ENCODE peak calls at places on chromosomes 5 and 9, in seven cellular contexts. One of them, this sample, is unnamed.

GRCh38 chr9:97983524-97984187 is 515 bp downstream of the ANP32B start:
- DNase-seq in epithelial cell of esophagus: peak
- DNase-seq in IMR-90: peak
- DNase-seq in PC-3: peak
- DNase-seq in cardiac muscle cell: peak
- DNase-seq in Panc1: no peak
- DNase-seq in left ventricle myocardium inferior: peak
- DNase-seq in this sample: peak

GRCh38 chr9:130664191-130665028 is at the start of gene PRDM12:
- DNase-seq in epithelial cell of esophagus: no peak
- DNase-seq in IMR-90: no peak
- DNase-seq in PC-3: no peak
- DNase-seq in cardiac muscle cell: no peak
- DNase-seq in Panc1: no peak
- DNase-seq in left ventricle myocardium inferior: no peak
- DNase-seq in this sample: no peak

GRCh38 chr9:132056717-132057429 is 22.8 kb downstream of the MED27 start:
- DNase-seq in epithelial cell of esophagus: peak
- DNase-seq in IMR-90: no peak
- DNase-seq in PC-3: no peak
- DNase-seq in cardiac muscle cell: no peak
- DNase-seq in Panc1: no peak
- DNase-seq in left ventricle myocardium inferior: no peak
- DNase-seq in this sample: no peak

GRCh38 chr5:159444441-159445082 is 114.3 kb upstream of the IL12B start:
- DNase-seq in epithelial cell of esophagus: peak
- DNase-seq in IMR-90: peak
- DNase-seq in PC-3: peak
- DNase-seq in cardiac muscle cell: peak
- DNase-seq in Panc1: peak
- DNase-seq in left ventricle myocardium inferior: no peak
- DNase-seq in this sample: peak

GRCh38 chr5:36482812-36483211 is 123.6 kb upstream of the SLC1A3 start:
- DNase-seq in epithelial cell of esophagus: no peak
- DNase-seq in IMR-90: no peak
- DNase-seq in PC-3: no peak
- DNase-seq in cardiac muscle cell: no peak
- DNase-seq in Panc1: no peak
- DNase-seq in left ventricle myocardium inferior: no peak
- DNase-seq in this sample: no peak

GRCh38 chr5:96079075-96079474 is 117.4 kb upstream of the ELL2 start:
- DNase-seq in epithelial cell of esophagus: peak
- DNase-seq in IMR-90: peak
- DNase-seq in PC-3: peak
- DNase-seq in cardiac muscle cell: no peak
- DNase-seq in Panc1: peak
- DNase-seq in left ventricle myocardium inferior: no peak
- DNase-seq in this sample: no peak

GRCh38 chr5:116614603-116614920 is 39.9 kb upstream of the SEMA6A start:
- DNase-seq in epithelial cell of esophagus: peak
- DNase-seq in IMR-90: no peak
- DNase-seq in PC-3: no peak
- DNase-seq in cardiac muscle cell: no peak
- DNase-seq in Panc1: no peak
- DNase-seq in left ventricle myocardium inferior: no peak
- DNase-seq in this sample: no peak

GRCh38 chr9:137373611-137373980 is 49.4 kb downstream of the EXD3 start:
- DNase-seq in epithelial cell of esophagus: no peak
- DNase-seq in IMR-90: no peak
- DNase-seq in PC-3: no peak
- DNase-seq in cardiac muscle cell: no peak
- DNase-seq in Panc1: no peak
- DNase-seq in left ventricle myocardium inferior: no peak
- DNase-seq in this sample: no peak

GRCh38 chr9:114732842-114733241 is 50.9 kb upstream of the TEX48 start:
- DNase-seq in epithelial cell of esophagus: peak
- DNase-seq in IMR-90: peak
- DNase-seq in PC-3: peak
- DNase-seq in cardiac muscle cell: no peak
- DNase-seq in Panc1: no peak
- DNase-seq in left ventricle myocardium inferior: no peak
- DNase-seq in this sample: peak

GRCh38 chr9:108568093-108568492 is 287.7 kb downstream of the ACTL7B start:
- DNase-seq in epithelial cell of esophagus: peak
- DNase-seq in IMR-90: no peak
- DNase-seq in PC-3: peak
- DNase-seq in cardiac muscle cell: no peak
- DNase-seq in Panc1: no peak
- DNase-seq in left ventricle myocardium inferior: no peak
- DNase-seq in this sample: peak

GRCh38 chr9:126147620-126148522 is 178.8 kb upstream of the MVB12B start:
- DNase-seq in epithelial cell of esophagus: no peak
- DNase-seq in IMR-90: no peak
- DNase-seq in PC-3: no peak
- DNase-seq in cardiac muscle cell: no peak
- DNase-seq in Panc1: no peak
- DNase-seq in left ventricle myocardium inferior: no peak
- DNase-seq in this sample: no peak

GRCh38 chr9:137319434-137319975 is 17.4 kb upstream of the NRARP start:
- DNase-seq in epithelial cell of esophagus: no peak
- DNase-seq in IMR-90: no peak
- DNase-seq in PC-3: no peak
- DNase-seq in cardiac muscle cell: no peak
- DNase-seq in Panc1: no peak
- DNase-seq in left ventricle myocardium inferior: peak
- DNase-seq in this sample: no peak

GRCh38 chr9:76194896-76195295 is 199.3 kb downstream of the RFK start:
- DNase-seq in epithelial cell of esophagus: peak
- DNase-seq in IMR-90: peak
- DNase-seq in PC-3: no peak
- DNase-seq in cardiac muscle cell: no peak
- DNase-seq in Panc1: no peak
- DNase-seq in left ventricle myocardium inferior: no peak
- DNase-seq in this sample: no peak

GRCh38 chr5:9622891-9623547 is 7.1 kb downstream of the TAS2R1 start:
- DNase-seq in epithelial cell of esophagus: peak
- DNase-seq in IMR-90: peak
- DNase-seq in PC-3: peak
- DNase-seq in cardiac muscle cell: peak
- DNase-seq in Panc1: no peak
- DNase-seq in left ventricle myocardium inferior: no peak
- DNase-seq in this sample: peak

GRCh38 chr9:99030082-99030481 is 74.8 kb upstream of the TGFBR1 start:
- DNase-seq in epithelial cell of esophagus: peak
- DNase-seq in IMR-90: peak
- DNase-seq in PC-3: no peak
- DNase-seq in cardiac muscle cell: no peak
- DNase-seq in Panc1: no peak
- DNase-seq in left ventricle myocardium inferior: no peak
- DNase-seq in this sample: peak

GRCh38 chr5:109291090-109291489 is 118.7 kb downstream of the PJA2 start:
- DNase-seq in epithelial cell of esophagus: no peak
- DNase-seq in IMR-90: no peak
- DNase-seq in PC-3: no peak
- DNase-seq in cardiac muscle cell: no peak
- DNase-seq in Panc1: no peak
- DNase-seq in left ventricle myocardium inferior: no peak
- DNase-seq in this sample: no peak
- TF ChIP-seq CTCF in epithelial cell of esophagus: no peak
- TF ChIP-seq CTCF in IMR-90: no peak
- TF ChIP-seq CTCF in PC-3: no peak
- TF ChIP-seq CTCF in cardiac muscle cell: no peak
- TF ChIP-seq CTCF in Panc1: no peak
- TF ChIP-seq CTCF in left ventricle myocardium inferior: no peak
- TF ChIP-seq CTCF in this sample: no peak

GRCh38 chr5:141359790-141360426 is at the start of gene PCDHGB2:
- DNase-seq in epithelial cell of esophagus: peak
- DNase-seq in IMR-90: peak
- DNase-seq in PC-3: peak
- DNase-seq in cardiac muscle cell: peak
- DNase-seq in Panc1: peak
- DNase-seq in left ventricle myocardium inferior: no peak
- DNase-seq in this sample: no peak
- TF ChIP-seq CTCF in epithelial cell of esophagus: no peak
- TF ChIP-seq CTCF in IMR-90: peak
- TF ChIP-seq CTCF in PC-3: peak
- TF ChIP-seq CTCF in cardiac muscle cell: peak
- TF ChIP-seq CTCF in Panc1: peak
- TF ChIP-seq CTCF in left ventricle myocardium inferior: peak
- TF ChIP-seq CTCF in this sample: no peak

GRCh38 chr9:95939472-95939871 is 64.0 kb downstream of the ERCC6L2 start:
- DNase-seq in epithelial cell of esophagus: no peak
- DNase-seq in IMR-90: no peak
- DNase-seq in PC-3: no peak
- DNase-seq in cardiac muscle cell: no peak
- DNase-seq in Panc1: no peak
- DNase-seq in left ventricle myocardium inferior: no peak
- DNase-seq in this sample: no peak

GRCh38 chr9:95940265-95940664 is 64.8 kb downstream of the ERCC6L2 start:
- DNase-seq in epithelial cell of esophagus: no peak
- DNase-seq in IMR-90: peak
- DNase-seq in PC-3: no peak
- DNase-seq in cardiac muscle cell: no peak
- DNase-seq in Panc1: no peak
- DNase-seq in left ventricle myocardium inferior: no peak
- DNase-seq in this sample: no peak

GRCh38 chr9:95937131-95937530 is 61.6 kb downstream of the ERCC6L2 start:
- DNase-seq in epithelial cell of esophagus: peak
- DNase-seq in IMR-90: no peak
- DNase-seq in PC-3: no peak
- DNase-seq in cardiac muscle cell: no peak
- DNase-seq in Panc1: no peak
- DNase-seq in left ventricle myocardium inferior: no peak
- DNase-seq in this sample: no peak

GRCh38 chr9:95936579-95937075 is 61.1 kb downstream of the ERCC6L2 start:
- DNase-seq in epithelial cell of esophagus: no peak
- DNase-seq in IMR-90: no peak
- DNase-seq in PC-3: no peak
- DNase-seq in cardiac muscle cell: no peak
- DNase-seq in Panc1: no peak
- DNase-seq in left ventricle myocardium inferior: no peak
- DNase-seq in this sample: no peak

GRCh38 chr9:95938724-95939123 is 63.2 kb downstream of the ERCC6L2 start:
- DNase-seq in epithelial cell of esophagus: no peak
- DNase-seq in IMR-90: no peak
- DNase-seq in PC-3: no peak
- DNase-seq in cardiac muscle cell: no peak
- DNase-seq in Panc1: no peak
- DNase-seq in left ventricle myocardium inferior: no peak
- DNase-seq in this sample: no peak
- TF ChIP-seq CTCF in epithelial cell of esophagus: no peak
- TF ChIP-seq CTCF in IMR-90: no peak
- TF ChIP-seq CTCF in PC-3: no peak
- TF ChIP-seq CTCF in cardiac muscle cell: no peak
- TF ChIP-seq CTCF in Panc1: no peak
- TF ChIP-seq CTCF in left ventricle myocardium inferior: peak
- TF ChIP-seq CTCF in this sample: no peak

GRCh38 chr9:82903503-82903902 is 159.4 kb downstream of the RASEF start:
- DNase-seq in epithelial cell of esophagus: no peak
- DNase-seq in IMR-90: no peak
- DNase-seq in PC-3: peak
- DNase-seq in cardiac muscle cell: no peak
- DNase-seq in Panc1: no peak
- DNase-seq in left ventricle myocardium inferior: no peak
- DNase-seq in this sample: no peak
- TF ChIP-seq CTCF in epithelial cell of esophagus: no peak
- TF ChIP-seq CTCF in IMR-90: no peak
- TF ChIP-seq CTCF in PC-3: peak
- TF ChIP-seq CTCF in cardiac muscle cell: no peak
- TF ChIP-seq CTCF in Panc1: no peak
- TF ChIP-seq CTCF in left ventricle myocardium inferior: no peak
- TF ChIP-seq CTCF in this sample: peak

GRCh38 chr5:173321886-173322285 is 6.3 kb downstream of the STC2 start:
- DNase-seq in epithelial cell of esophagus: no peak
- DNase-seq in IMR-90: peak
- DNase-seq in PC-3: no peak
- DNase-seq in cardiac muscle cell: no peak
- DNase-seq in Panc1: no peak
- DNase-seq in left ventricle myocardium inferior: no peak
- DNase-seq in this sample: no peak

GRCh38 chr5:173318338-173318737 is 9.9 kb downstream of the STC2 start:
- DNase-seq in epithelial cell of esophagus: no peak
- DNase-seq in IMR-90: no peak
- DNase-seq in PC-3: no peak
- DNase-seq in cardiac muscle cell: no peak
- DNase-seq in Panc1: no peak
- DNase-seq in left ventricle myocardium inferior: no peak
- DNase-seq in this sample: no peak

GRCh38 chr5:173318881-173319609 is 9.2 kb downstream of the STC2 start:
- DNase-seq in epithelial cell of esophagus: no peak
- DNase-seq in IMR-90: no peak
- DNase-seq in PC-3: no peak
- DNase-seq in cardiac muscle cell: no peak
- DNase-seq in Panc1: no peak
- DNase-seq in left ventricle myocardium inferior: no peak
- DNase-seq in this sample: no peak

GRCh38 chr5:173319610-173320100 is 8.6 kb downstream of the STC2 start:
- DNase-seq in epithelial cell of esophagus: no peak
- DNase-seq in IMR-90: no peak
- DNase-seq in PC-3: no peak
- DNase-seq in cardiac muscle cell: no peak
- DNase-seq in Panc1: no peak
- DNase-seq in left ventricle myocardium inferior: no peak
- DNase-seq in this sample: no peak

GRCh38 chr5:173320259-173320658 is 8.0 kb downstream of the STC2 start:
- DNase-seq in epithelial cell of esophagus: no peak
- DNase-seq in IMR-90: no peak
- DNase-seq in PC-3: no peak
- DNase-seq in cardiac muscle cell: no peak
- DNase-seq in Panc1: no peak
- DNase-seq in left ventricle myocardium inferior: peak
- DNase-seq in this sample: peak
- TF ChIP-seq CTCF in epithelial cell of esophagus: no peak
- TF ChIP-seq CTCF in IMR-90: peak
- TF ChIP-seq CTCF in PC-3: no peak
- TF ChIP-seq CTCF in cardiac muscle cell: no peak
- TF ChIP-seq CTCF in Panc1: no peak
- TF ChIP-seq CTCF in left ventricle myocardium inferior: peak
- TF ChIP-seq CTCF in this sample: peak

DNA sequence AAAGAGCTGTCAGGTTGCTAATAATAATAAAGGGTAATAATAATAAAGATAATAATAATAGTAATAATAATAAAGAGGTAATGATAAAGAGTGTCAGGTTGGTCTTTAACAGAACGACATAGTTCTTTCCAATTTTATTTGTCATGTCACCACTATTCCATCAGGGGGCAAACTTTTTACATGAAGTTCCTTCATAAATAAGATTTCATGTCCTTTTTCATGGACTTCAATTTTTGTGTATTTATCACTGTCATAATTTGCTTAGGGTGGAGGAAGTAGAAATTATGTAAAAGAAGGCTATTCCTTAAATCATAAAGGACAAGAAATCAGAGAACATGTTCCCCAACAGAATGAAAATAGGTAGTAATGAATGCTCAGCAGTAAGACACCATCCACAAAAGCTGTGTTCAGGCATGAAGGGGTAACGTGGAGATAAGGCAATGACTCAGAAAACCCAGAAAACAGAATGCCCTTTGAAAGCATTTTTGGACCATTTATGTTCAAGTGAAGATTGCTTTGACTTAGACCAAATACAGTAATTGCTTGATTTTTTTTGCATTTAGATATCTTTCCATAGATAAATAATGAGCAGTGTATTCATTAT is 72.7 kb downstream of the ZFAND5 start:
- DNase-seq in epithelial cell of esophagus: peak
- DNase-seq in IMR-90: peak
- DNase-seq in PC-3: peak
- DNase-seq in cardiac muscle cell: peak
- DNase-seq in Panc1: no peak
- DNase-seq in left ventricle myocardium inferior: no peak
- DNase-seq in this sample: peak
- TF ChIP-seq CTCF in epithelial cell of esophagus: peak
- TF ChIP-seq CTCF in IMR-90: peak
- TF ChIP-seq CTCF in PC-3: peak
- TF ChIP-seq CTCF in cardiac muscle cell: peak
- TF ChIP-seq CTCF in Panc1: peak
- TF ChIP-seq CTCF in left ventricle myocardium inferior: peak
- TF ChIP-seq CTCF in this sample: peak